ENCODE peak calls at places on chromosomes 4 and X, in five cellular contexts. One of them, this sample, is unnamed.

GRCh38 chr4:183950536-183950935 is 45.4 kb downstream of the STOX2 start:
- DNase-seq in GM13977: no peak
- DNase-seq in NCI-H1417: no peak
- DNase-seq in CD8-positive, alpha-beta memory T cell: no peak
- DNase-seq in stimulated activated CD4-positive, alpha-beta T cell treated with anti-CD3 and anti-CD28 coated beads, Interleukin-1b, Interleukin-23, amount 100 ng/mL, for 1 hour: no peak
- DNase-seq in this sample: no peak

GRCh38 chr4:117661673-117662072 is 372.6 kb upstream of the NDST3 start:
- DNase-seq in GM13977: no peak
- DNase-seq in NCI-H1417: no peak
- DNase-seq in CD8-positive, alpha-beta memory T cell: no peak
- DNase-seq in stimulated activated CD4-positive, alpha-beta T cell treated with anti-CD3 and anti-CD28 coated beads, Interleukin-1b, Interleukin-23, amount 100 ng/mL, for 1 hour: no peak
- DNase-seq in this sample: no peak

GRCh38 chrX:47690175-47690574 is 31.2 kb upstream of the UXT start:
- DNase-seq in GM13977: no peak
- DNase-seq in NCI-H1417: no peak
- DNase-seq in CD8-positive, alpha-beta memory T cell: no peak
- DNase-seq in stimulated activated CD4-positive, alpha-beta T cell treated with anti-CD3 and anti-CD28 coated beads, Interleukin-1b, Interleukin-23, amount 100 ng/mL, for 1 hour: no peak
- DNase-seq in this sample: no peak

GRCh38 chr4:144819591-144819990 is 173.6 kb downstream of the HHIP start:
- DNase-seq in GM13977: no peak
- DNase-seq in NCI-H1417: no peak
- DNase-seq in CD8-positive, alpha-beta memory T cell: no peak
- DNase-seq in stimulated activated CD4-positive, alpha-beta T cell treated with anti-CD3 and anti-CD28 coated beads, Interleukin-1b, Interleukin-23, amount 100 ng/mL, for 1 hour: no peak
- DNase-seq in this sample: no peak

GRCh38 chr4:8544282-8544681 is 35.9 kb upstream of the GPR78 start:
- DNase-seq in GM13977: no peak
- DNase-seq in NCI-H1417: no peak
- DNase-seq in CD8-positive, alpha-beta memory T cell: no peak
- DNase-seq in stimulated activated CD4-positive, alpha-beta T cell treated with anti-CD3 and anti-CD28 coated beads, Interleukin-1b, Interleukin-23, amount 100 ng/mL, for 1 hour: no peak
- DNase-seq in this sample: no peak

GRCh38 chrX:80223922-80224579 is 196.2 kb upstream of the TENT5D start:
- DNase-seq in GM13977: no peak
- DNase-seq in NCI-H1417: no peak
- DNase-seq in CD8-positive, alpha-beta memory T cell: no peak
- DNase-seq in stimulated activated CD4-positive, alpha-beta T cell treated with anti-CD3 and anti-CD28 coated beads, Interleukin-1b, Interleukin-23, amount 100 ng/mL, for 1 hour: no peak
- DNase-seq in this sample: no peak

GRCh38 chr4:189385098-189385497 is 555.6 kb upstream of the FRG1 start:
- DNase-seq in GM13977: no peak
- DNase-seq in NCI-H1417: no peak
- DNase-seq in CD8-positive, alpha-beta memory T cell: no peak
- DNase-seq in stimulated activated CD4-positive, alpha-beta T cell treated with anti-CD3 and anti-CD28 coated beads, Interleukin-1b, Interleukin-23, amount 100 ng/mL, for 1 hour: no peak
- DNase-seq in this sample: no peak

GRCh38 chrX:17944833-17945497 is 83.9 kb upstream of the RAI2 start:
- DNase-seq in GM13977: peak; percentile 14
- DNase-seq in NCI-H1417: peak; percentile 20
- DNase-seq in CD8-positive, alpha-beta memory T cell: peak; percentile 17
- DNase-seq in stimulated activated CD4-positive, alpha-beta T cell treated with anti-CD3 and anti-CD28 coated beads, Interleukin-1b, Interleukin-23, amount 100 ng/mL, for 1 hour: no peak
- DNase-seq in this sample: no peak

GRCh38 chrX:50691820-50692219 is 122.2 kb downstream of the SHROOM4 start:
- DNase-seq in GM13977: peak; percentile 54
- DNase-seq in NCI-H1417: peak; percentile 33
- DNase-seq in CD8-positive, alpha-beta memory T cell: peak; percentile 21
- DNase-seq in stimulated activated CD4-positive, alpha-beta T cell treated with anti-CD3 and anti-CD28 coated beads, Interleukin-1b, Interleukin-23, amount 100 ng/mL, for 1 hour: no peak
- DNase-seq in this sample: no peak

GRCh38 chr4:185771696-185772390 is 40.2 kb downstream of the SORBS2 start:
- DNase-seq in GM13977: no peak
- DNase-seq in NCI-H1417: no peak
- DNase-seq in CD8-positive, alpha-beta memory T cell: no peak
- DNase-seq in stimulated activated CD4-positive, alpha-beta T cell treated with anti-CD3 and anti-CD28 coated beads, Interleukin-1b, Interleukin-23, amount 100 ng/mL, for 1 hour: no peak
- DNase-seq in this sample: no peak

GRCh38 chr4:183797041-183797444 is 108.1 kb upstream of the STOX2 start:
- DNase-seq in GM13977: no peak
- DNase-seq in NCI-H1417: peak; percentile 37
- DNase-seq in CD8-positive, alpha-beta memory T cell: no peak
- DNase-seq in stimulated activated CD4-positive, alpha-beta T cell treated with anti-CD3 and anti-CD28 coated beads, Interleukin-1b, Interleukin-23, amount 100 ng/mL, for 1 hour: no peak
- DNase-seq in this sample: no peak